ENCODE peak calls at places on chromosome 19, in seven cellular contexts. W, C, J, H, K, U and B are unnamed samples.

GRCh38 chr19:32877323-32877912 is 7.9 kb upstream of the SLC7A9 start:
- DNase-seq in W (no peak), C (no peak), J (no peak), H (no peak), K (peak; percentile 26), U (peak; percentile 12), B (no peak)

GRCh38 chr19:28065026-28065425 is 1147.9 kb downstream of the UQCRFS1 start:
- DNase-seq in W (no peak), C (no peak), J (no peak), H (no peak), K (no peak), U (no peak), B (no peak)

GRCh38 chr19:46040952-46041500 is at the start of gene IGFL4:
- DNase-seq in W (no peak), C (no peak), J (no peak), H (no peak), K (peak; percentile 26), U (no peak), B (no peak)

GRCh38 chr19:9835507-9835949 is 410 bp downstream of the PIN1 start:
- DNase-seq in W (peak; percentile 40), C (no peak), J (no peak), H (no peak), K (no peak), U (peak; percentile 58), B (no peak)

GRCh38 chr19:19464339-19465098 is 50.8 kb downstream of the TSSK6 start:
- DNase-seq in W (no peak), C (no peak), J (no peak), H (peak; percentile 36), K (no peak), U (no peak), B (peak; percentile 55)

GRCh38 chr19:52658595-52658994 is 20.4 kb upstream of the ZNF83 start:
- DNase-seq in W (no peak), C (no peak), J (no peak), H (no peak), K (no peak), U (no peak), B (no peak)

GRCh38 chr19:5281588-5281987 is 59.0 kb downstream of the PTPRS start:
- DNase-seq in W (peak; percentile 59), C (no peak), J (no peak), H (no peak), K (peak; percentile 77), U (no peak), B (no peak)

GRCh38 chr19:15113245-15114152 is 6.3 kb downstream of the SYDE1 start:
- DNase-seq in W (no peak), C (peak; percentile 74), J (no peak), H (no peak), K (no peak), U (no peak), B (no peak)

GRCh38 chr19:35716735-35716984 is 1.1 kb upstream of the KMT2B start:
- DNase-seq in W (peak; percentile 76), C (no peak), J (no peak), H (peak; percentile 82), K (no peak), U (no peak), B (no peak)

GRCh38 chr19:30236587-30236986 is 135.6 kb upstream of the ZNF536 start:
- DNase-seq in W (no peak), C (no peak), J (no peak), H (no peak), K (no peak), U (no peak), B (no peak)

GRCh38 chr19:47153266-47153665 is 22.6 kb downstream of the SAE1 start:
- DNase-seq in W (no peak), C (no peak), J (no peak), H (no peak), K (no peak), U (no peak), B (no peak)

GRCh38 chr19:38650180-38650775 is 2.8 kb downstream of the ACTN4 start:
- DNase-seq in W (peak; percentile 38), C (no peak), J (no peak), H (no peak), K (no peak), U (no peak), B (no peak)

GRCh38 chr19:55529636-55530230 is 7.2 kb downstream of the SBK2 start:
- DNase-seq in W (no peak), C (no peak), J (no peak), H (no peak), K (no peak), U (no peak), B (no peak)

GRCh38 chr19:1225451-1226226 is 12.2 kb downstream of the CBARP start:
- DNase-seq in W (no peak), C (no peak), J (no peak), H (no peak), K (no peak), U (no peak), B (no peak)

GRCh38 chr19:50551034-50551712 is 17.1 kb downstream of the LRRC4B start:
- DNase-seq in W (no peak), C (no peak), J (no peak), H (no peak), K (no peak), U (no peak), B (no peak)

GRCh38 chr19:956747-957451 is 27.2 kb upstream of the WDR18 start:
- DNase-seq in W (no peak), C (peak; percentile 67), J (no peak), H (no peak), K (no peak), U (no peak), B (no peak)

GRCh38 chr19:56109216-56109615 is 11.9 kb downstream of the ZNF787 start:
- DNase-seq in W (peak; percentile 23), C (no peak), J (no peak), H (no peak), K (no peak), U (no peak), B (no peak)

GRCh38 chr19:1512671-1513491 is at the start of gene ADAMTSL5:
- DNase-seq in W (peak; percentile 78), C (peak; percentile 58), J (peak; percentile 34), H (no peak), K (no peak), U (no peak), B (no peak)

GRCh38 chr19:5235458-5236219 is 105.0 kb downstream of the PTPRS start:
- DNase-seq in W (no peak), C (no peak), J (no peak), H (no peak), K (no peak), U (no peak), B (no peak)

GRCh38 chr19:14054721-14055120 is 7.2 kb downstream of the PALM3 start:
- DNase-seq in W (no peak), C (no peak), J (no peak), H (no peak), K (no peak), U (no peak), B (no peak)

GRCh38 chr19:1826557-1827521 is 14.8 kb upstream of the ATP8B3 start:
- DNase-seq in W (no peak), C (peak; percentile 76), J (no peak), H (no peak), K (no peak), U (peak; percentile 76), B (no peak)

GRCh38 chr19:45200614-45201013 is 22.0 kb downstream of the BLOC1S3 start:
- DNase-seq in W (no peak), C (peak; percentile 73), J (no peak), H (peak; percentile 11), K (no peak), U (no peak), B (peak; percentile 15)

GRCh38 chr19:55384576-55385235 is 614 bp upstream of the TMEM238 start:
- DNase-seq in W (no peak), C (no peak), J (no peak), H (no peak), K (no peak), U (peak; percentile 58), B (no peak)